ENCODE peak calls at places on chromosomes 2 and 18, in four cellular contexts. R, A, K and P are unnamed samples.

GRCh38 chr2:197108758-197109157 is 182.3 kb upstream of the PGAP1 start:
- DNase-seq in A (no peak), R (no peak), K (no peak), P (no peak)

GRCh38 chr2:144519934-144520717 is at the start of gene ZEB2:
- DNase-seq in R (no peak), A (peak), K (peak), P (peak)

GRCh38 chr2:206442854-206443734 is at the start of gene ADAM23:
- DNase-seq in A (no peak), R (no peak), K (peak), P (peak)

GRCh38 chr18:79625195-79625923 is 54.2 kb upstream of the CTDP1 start:
- DNase-seq in R (peak), A (no peak), K (no peak), P (no peak)

GRCh38 chr2:163407296-163407695 is 328.5 kb downstream of the FIGN start:
- DNase-seq in R (no peak), A (no peak), K (no peak), P (no peak)

GRCh38 chr2:141555876-141556470 is 574.8 kb downstream of the LRP1B start:
- DNase-seq in A (no peak), K (no peak), R (no peak), P (no peak)

GRCh38 chr2:102084651-102085050 is 57.9 kb upstream of the IL1R1 start:
- DNase-seq in K (no peak), A (no peak), R (no peak), P (no peak)

GRCh38 chr2:96243843-96244242 is 22.0 kb downstream of the TMEM127 start:
- DNase-seq in R (no peak), A (no peak), K (no peak), P (no peak)

GRCh38 chr2:177161741-177162440 is 50.7 kb upstream of the HNRNPA3 start:
- DNase-seq in K (no peak), A (no peak), R (no peak), P (peak)

GRCh38 chr2:144379891-144380311 is 140.0 kb downstream of the ZEB2 start:
- DNase-seq in A (no peak), R (no peak), K (no peak), P (no peak)

GRCh38 chr2:36451512-36451911 is 95.9 kb downstream of the CRIM1 start:
- DNase-seq in R (no peak), A (no peak), K (no peak), P (peak)

GRCh38 chr2:120704696-120705095 is 31.0 kb upstream of the GLI2 start:
- DNase-seq in A (no peak), K (no peak), R (no peak), P (no peak)

GRCh38 chr18:48781041-48781989 is 169.4 kb downstream of the SMAD7 start:
- DNase-seq in A (no peak), R (no peak), K (no peak), P (peak)

GRCh38 chr2:238247841-238248440 is 8.1 kb upstream of the HES6 start:
- DNase-seq in K (no peak), R (no peak), A (no peak), P (no peak)

GRCh38 chr2:636649-637405 is 40.4 kb downstream of the TMEM18 start:
- DNase-seq in R (no peak), K (peak), A (peak), P (peak)

GRCh38 chr2:156206355-156206754 is 126.2 kb downstream of the NR4A2 start:
- DNase-seq in R (no peak), K (no peak), A (no peak), P (no peak)

GRCh38 chr2:175742367-175742766 is 259.7 kb downstream of the LNPK start:
- DNase-seq in A (no peak), R (no peak), K (no peak), P (no peak)

GRCh38 chr2:11370377-11371098 is 26.1 kb upstream of the ROCK2 start:
- DNase-seq in K (no peak), A (no peak), R (no peak), P (no peak)

GRCh38 chr2:198883604-198884003 is 574.1 kb downstream of the SATB2 start:
- DNase-seq in A (no peak), R (no peak), K (no peak), P (no peak)

GRCh38 chr2:44934521-44934961 is 7.0 kb upstream of the SIX3 start:
- DNase-seq in K (peak), R (no peak), A (no peak), P (no peak)

GRCh38 chr2:221458588-221458987 is 113.5 kb downstream of the EPHA4 start:
- DNase-seq in R (no peak), K (no peak), A (no peak), P (no peak)

GRCh38 chr2:11842324-11842723 is 95.9 kb downstream of the LPIN1 start:
- DNase-seq in R (no peak), K (no peak), A (no peak), P (no peak)

GRCh38 chr2:221006084-221006483 is 566.0 kb downstream of the EPHA4 start:
- DNase-seq in R (no peak), A (no peak), K (no peak), P (no peak)

GRCh38 chr2:95030496-95030895 is 5.0 kb downstream of the MAL start:
- DNase-seq in R (no peak), A (no peak), K (no peak), P (no peak)

DNA sequence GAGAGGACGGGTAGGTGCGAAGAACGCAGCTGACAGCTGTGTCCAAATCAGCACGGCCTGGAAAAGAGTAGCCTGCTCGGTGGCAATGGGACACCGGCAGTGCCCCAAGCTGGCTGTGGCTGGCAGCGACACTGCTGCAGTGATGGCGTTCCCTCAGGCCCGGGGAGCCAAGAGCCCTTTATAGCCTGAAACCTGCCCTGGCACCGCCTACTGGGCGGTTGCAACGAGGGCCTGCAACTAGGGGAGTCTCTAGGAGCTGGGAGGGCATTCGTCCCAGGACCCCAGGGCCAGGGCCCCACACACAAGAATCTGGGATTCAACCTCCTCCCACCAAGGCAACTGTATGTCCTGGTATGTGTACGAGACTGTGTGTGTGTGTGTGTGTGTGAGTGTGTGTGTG is 6.7 kb upstream of the CYP26B1 start:
- DNase-seq in A (no peak), K (peak), R (no peak), P (no peak)
- H3K4me2 ChIP-seq in A (no peak), K (no peak), R (no peak), P (no peak)

DNA sequence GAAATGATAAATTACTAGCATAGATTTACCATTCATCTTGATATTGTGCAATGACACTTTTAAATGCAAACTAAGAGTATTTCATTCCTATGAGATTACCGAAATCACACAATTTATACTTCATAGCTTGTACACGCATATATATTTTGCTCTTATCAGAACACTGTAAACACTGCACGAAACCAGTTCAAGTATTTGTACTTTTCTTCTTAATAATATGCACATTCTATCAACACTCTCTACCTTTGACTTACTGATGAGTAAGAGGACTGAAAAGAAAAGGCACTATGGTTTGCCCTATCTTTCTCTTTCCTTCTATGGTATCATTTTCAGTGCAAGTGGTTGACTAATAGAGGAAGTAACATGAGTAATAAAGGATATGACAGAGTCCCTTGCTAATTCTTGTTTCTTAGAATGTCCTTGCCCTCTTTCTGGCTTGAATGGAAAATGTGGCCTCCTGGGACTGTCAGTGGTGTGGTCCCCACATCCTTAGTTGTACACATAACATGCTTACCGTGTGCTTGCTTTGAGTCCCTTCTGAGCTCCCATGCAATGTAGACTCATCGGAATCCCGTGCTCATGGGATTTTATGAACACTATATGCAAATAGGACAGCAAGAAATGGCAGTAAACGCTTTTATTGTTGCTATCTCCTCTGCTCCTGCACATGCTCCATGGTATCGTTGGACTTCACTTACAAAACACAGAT is 363.5 kb upstream of the TNP1 start:
- DNase-seq in A (no peak), R (peak), K (no peak), P (no peak)
- TF ChIP-seq EGR1 in A (no peak), R (no peak), K (no peak), P (no peak)

DNA sequence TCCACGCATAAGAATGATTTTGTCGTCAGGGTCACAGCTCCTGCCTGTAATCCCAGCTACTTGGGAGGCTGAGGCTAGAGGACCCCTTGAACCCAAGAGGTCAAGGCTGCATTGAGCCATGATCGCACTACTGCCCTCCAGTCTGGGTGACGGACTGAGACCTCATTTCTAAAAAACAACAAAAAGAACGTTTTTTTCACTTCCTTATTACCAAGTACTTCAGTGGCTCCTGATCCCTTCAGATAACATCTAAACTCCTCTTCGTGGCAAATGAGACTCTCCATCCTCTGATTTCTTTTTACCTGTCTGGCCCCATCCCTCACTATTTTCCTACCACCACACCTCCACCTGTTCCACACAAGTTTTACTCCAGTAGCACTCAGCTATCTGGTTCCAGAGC is 105.4 kb upstream of the TLK1 start:
- DNase-seq in K (no peak), R (no peak), A (no peak), P (no peak)
- H3K4me2 ChIP-seq in K (no peak), R (peak), A (no peak), P (no peak)

GRCh38 chr2:118763797-118764196 is 83.7 kb downstream of the EN1 start:
- DNase-seq in K (peak), A (no peak), R (no peak), P (peak)
- TF ChIP-seq EGR1 in K (no peak), A (no peak), R (no peak), P (no peak)

GRCh38 chr2:109516445-109517117 is 97.2 kb downstream of the SEPTIN10 start:
- DNase-seq in A (peak), R (no peak), K (peak), P (peak)
- H3K4me2 ChIP-seq in A (peak), R (no peak), K (no peak), P (no peak)